ENCODE peak calls at places on chromosome 14, in five cellular contexts. S is choroid plexus epithelial cell; X is natural killer cell; E is stimulated activated CD4-positive, alpha-beta T cell treated with anti-CD3 and anti-CD28 coated beads, TNF-alpha, amount 100 ng/mL, for 4 hours; L is iPS-NIHi11. Z is an unnamed sample.

GRCh38 chr14:80522936-80523335 is 311.6 kb upstream of the DIO2 start:
- DNase-seq in L (no peak), X (no peak), E (no peak), S (peak), Z (no peak)

GRCh38 chr14:95481391-95482022 is 34.9 kb downstream of the SYNE3 start:
- DNase-seq in X (no peak), E (no peak), S (no peak), L (no peak), Z (no peak)

GRCh38 chr14:96393292-96393691 is 1.4 kb downstream of the AK7 start:
- DNase-seq in E (no peak), L (no peak), X (no peak), S (no peak), Z (no peak)

GRCh38 chr14:104371917-104372316 is 207.6 kb upstream of the C14orf180 start:
- DNase-seq in L (no peak), X (no peak), E (no peak), S (no peak), Z (no peak)

GRCh38 chr14:56894591-56894991 is 84.3 kb upstream of the OTX2 start:
- DNase-seq in L (peak), X (no peak), E (no peak), S (no peak), Z (no peak)

GRCh38 chr14:89304972-89305703 is 111.9 kb downstream of the FOXN3 start:
- DNase-seq in E (no peak), X (no peak), L (no peak), S (peak), Z (no peak)

GRCh38 chr14:49173765-49174373 is 412.3 kb downstream of the RPS29 start:
- DNase-seq in L (peak), E (no peak), S (peak), X (no peak), Z (peak)

GRCh38 chr14:78950654-78951053 is 780.5 kb downstream of the NRXN3 start:
- DNase-seq in X (no peak), S (peak), L (no peak), E (no peak), Z (no peak)

GRCh38 chr14:53127832-53128231 is 25.3 kb downstream of the DDHD1 start:
- DNase-seq in E (no peak), S (no peak), X (no peak), L (no peak), Z (no peak)

GRCh38 chr14:100585448-100586152 is 1.6 kb downstream of the BEGAIN start:
- DNase-seq in E (no peak), X (no peak), L (no peak), S (no peak), Z (no peak)

GRCh38 chr14:104363891-104364760 is 215.4 kb upstream of the C14orf180 start:
- DNase-seq in S (no peak), E (no peak), X (no peak), L (no peak), Z (no peak)

GRCh38 chr14:63164108-63164683 is 40.0 kb upstream of the RHOJ start:
- DNase-seq in L (no peak), E (no peak), S (no peak), X (no peak), Z (no peak)

GRCh38 chr14:68795602-68796417 is 2.9 kb upstream of the ZFP36L1 start:
- DNase-seq in X (peak), E (peak), S (peak), L (peak), Z (no peak)

GRCh38 chr14:103058209-103059055 is 1.1 kb upstream of the CDC42BPB start:
- DNase-seq in E (no peak), L (no peak), S (peak), X (no peak), Z (no peak)

GRCh38 chr14:22850944-22851790 is 14.8 kb downstream of the MMP14 start:
- DNase-seq in E (no peak), X (no peak), S (peak), L (no peak), Z (no peak)

GRCh38 chr14:101903111-101903561 is 61.2 kb upstream of the DYNC1H1 start:
- DNase-seq in L (no peak), E (no peak), X (no peak), S (no peak), Z (no peak)